ENCODE peak calls at places on chromosomes 13 and 19, in eight cellular contexts. One of them, this sample, is unnamed.

GRCh38 chr13:62525652-62526051 is 1110.0 kb upstream of the PCDH20 start:
- DNase-seq in astrocyte: no peak
- DNase-seq in effector memory CD4-positive, alpha-beta T cell: no peak
- DNase-seq in AG04450: no peak
- DNase-seq in prostate gland: no peak
- DNase-seq in PC-3: no peak
- DNase-seq in breast epithelium: no peak
- DNase-seq in heart right ventricle: no peak
- DNase-seq in this sample: no peak

GRCh38 chr13:76522083-76522755 is 364.0 kb downstream of the KCTD12 start:
- DNase-seq in astrocyte: peak
- DNase-seq in effector memory CD4-positive, alpha-beta T cell: no peak
- DNase-seq in AG04450: no peak
- DNase-seq in prostate gland: no peak
- DNase-seq in PC-3: no peak
- DNase-seq in breast epithelium: no peak
- DNase-seq in heart right ventricle: no peak
- DNase-seq in this sample: no peak

GRCh38 chr13:101267656-101268055 is 148.7 kb downstream of the NALCN start:
- DNase-seq in astrocyte: peak
- DNase-seq in effector memory CD4-positive, alpha-beta T cell: no peak
- DNase-seq in AG04450: no peak
- DNase-seq in prostate gland: no peak
- DNase-seq in PC-3: peak
- DNase-seq in breast epithelium: no peak
- DNase-seq in heart right ventricle: no peak
- DNase-seq in this sample: peak

GRCh38 chr19:12126707-12127106 is 13.4 kb downstream of the ZNF20 start:
- DNase-seq in astrocyte: no peak
- DNase-seq in effector memory CD4-positive, alpha-beta T cell: no peak
- DNase-seq in AG04450: no peak
- DNase-seq in prostate gland: no peak
- DNase-seq in PC-3: no peak
- DNase-seq in breast epithelium: no peak
- DNase-seq in heart right ventricle: no peak
- DNase-seq in this sample: peak

GRCh38 chr13:73440296-73440895 is 381.6 kb downstream of the KLF5 start:
- DNase-seq in astrocyte: no peak
- DNase-seq in effector memory CD4-positive, alpha-beta T cell: no peak
- DNase-seq in AG04450: no peak
- DNase-seq in prostate gland: no peak
- DNase-seq in PC-3: no peak
- DNase-seq in breast epithelium: no peak
- DNase-seq in heart right ventricle: no peak
- DNase-seq in this sample: peak

GRCh38 chr13:106373989-106374572 is 161.4 kb downstream of the EFNB2 start:
- DNase-seq in astrocyte: peak
- DNase-seq in effector memory CD4-positive, alpha-beta T cell: no peak
- DNase-seq in AG04450: no peak
- DNase-seq in prostate gland: no peak
- DNase-seq in PC-3: no peak
- DNase-seq in breast epithelium: no peak
- DNase-seq in heart right ventricle: no peak
- DNase-seq in this sample: peak

GRCh38 chr13:73519720-73520119 is 460.9 kb downstream of the KLF5 start:
- DNase-seq in astrocyte: peak
- DNase-seq in effector memory CD4-positive, alpha-beta T cell: no peak
- DNase-seq in AG04450: no peak
- DNase-seq in prostate gland: no peak
- DNase-seq in PC-3: no peak
- DNase-seq in breast epithelium: no peak
- DNase-seq in heart right ventricle: no peak
- DNase-seq in this sample: no peak

GRCh38 chr19:45638930-45639729 is at the start of gene EML2:
- DNase-seq in astrocyte: peak
- DNase-seq in effector memory CD4-positive, alpha-beta T cell: peak
- DNase-seq in AG04450: no peak
- DNase-seq in prostate gland: peak
- DNase-seq in PC-3: peak
- DNase-seq in breast epithelium: no peak
- DNase-seq in heart right ventricle: no peak
- DNase-seq in this sample: peak

GRCh38 chr19:12778020-12778904 is 2.9 kb upstream of the HOOK2 start:
- DNase-seq in astrocyte: peak
- DNase-seq in effector memory CD4-positive, alpha-beta T cell: no peak
- DNase-seq in AG04450: no peak
- DNase-seq in prostate gland: peak
- DNase-seq in PC-3: peak
- DNase-seq in breast epithelium: peak
- DNase-seq in heart right ventricle: peak
- DNase-seq in this sample: peak

GRCh38 chr13:101289764-101290163 is 126.5 kb downstream of the NALCN start:
- DNase-seq in astrocyte: peak
- DNase-seq in effector memory CD4-positive, alpha-beta T cell: no peak
- DNase-seq in AG04450: peak
- DNase-seq in prostate gland: no peak
- DNase-seq in PC-3: no peak
- DNase-seq in breast epithelium: no peak
- DNase-seq in heart right ventricle: no peak
- DNase-seq in this sample: peak

GRCh38 chr19:5526691-5527090 is 41.1 kb downstream of the TINCR start:
- DNase-seq in astrocyte: no peak
- DNase-seq in effector memory CD4-positive, alpha-beta T cell: no peak
- DNase-seq in AG04450: no peak
- DNase-seq in prostate gland: no peak
- DNase-seq in PC-3: no peak
- DNase-seq in breast epithelium: no peak
- DNase-seq in heart right ventricle: no peak
- DNase-seq in this sample: no peak

GRCh38 chr13:99955107-99955746 is 16.3 kb downstream of the ZIC5 start:
- DNase-seq in astrocyte: no peak
- DNase-seq in effector memory CD4-positive, alpha-beta T cell: no peak
- DNase-seq in AG04450: no peak
- DNase-seq in prostate gland: no peak
- DNase-seq in PC-3: no peak
- DNase-seq in breast epithelium: no peak
- DNase-seq in heart right ventricle: no peak
- DNase-seq in this sample: no peak

GRCh38 chr19:11377756-11378155 is 3.3 kb downstream of the SWSAP1 start:
- DNase-seq in astrocyte: peak
- DNase-seq in effector memory CD4-positive, alpha-beta T cell: no peak
- DNase-seq in AG04450: no peak
- DNase-seq in prostate gland: no peak
- DNase-seq in PC-3: peak
- DNase-seq in breast epithelium: no peak
- DNase-seq in heart right ventricle: no peak
- DNase-seq in this sample: peak

GRCh38 chr19:15173746-15174404 is 26.9 kb downstream of the NOTCH3 start:
- DNase-seq in astrocyte: no peak
- DNase-seq in effector memory CD4-positive, alpha-beta T cell: no peak
- DNase-seq in AG04450: no peak
- DNase-seq in prostate gland: no peak
- DNase-seq in PC-3: peak
- DNase-seq in breast epithelium: no peak
- DNase-seq in heart right ventricle: no peak
- DNase-seq in this sample: peak

GRCh38 chr13:30353601-30354000 is 46.2 kb upstream of the KATNAL1 start:
- DNase-seq in astrocyte: no peak
- DNase-seq in effector memory CD4-positive, alpha-beta T cell: no peak
- DNase-seq in AG04450: no peak
- DNase-seq in prostate gland: no peak
- DNase-seq in PC-3: no peak
- DNase-seq in breast epithelium: no peak
- DNase-seq in heart right ventricle: no peak
- DNase-seq in this sample: no peak

GRCh38 chr13:30354481-30355404 is 47.4 kb upstream of the KATNAL1 start:
- DNase-seq in astrocyte: peak
- DNase-seq in effector memory CD4-positive, alpha-beta T cell: no peak
- DNase-seq in AG04450: no peak
- DNase-seq in prostate gland: no peak
- DNase-seq in PC-3: no peak
- DNase-seq in breast epithelium: no peak
- DNase-seq in heart right ventricle: no peak
- DNase-seq in this sample: no peak

GRCh38 chr13:30355405-30355741 is 48.0 kb upstream of the KATNAL1 start:
- DNase-seq in astrocyte: no peak
- DNase-seq in effector memory CD4-positive, alpha-beta T cell: no peak
- DNase-seq in AG04450: no peak
- DNase-seq in prostate gland: no peak
- DNase-seq in PC-3: no peak
- DNase-seq in breast epithelium: no peak
- DNase-seq in heart right ventricle: no peak
- DNase-seq in this sample: no peak

GRCh38 chr13:30353060-30353459 is 45.7 kb upstream of the KATNAL1 start:
- DNase-seq in astrocyte: no peak
- DNase-seq in effector memory CD4-positive, alpha-beta T cell: no peak
- DNase-seq in AG04450: no peak
- DNase-seq in prostate gland: no peak
- DNase-seq in PC-3: no peak
- DNase-seq in breast epithelium: no peak
- DNase-seq in heart right ventricle: no peak
- DNase-seq in this sample: no peak

DNA sequence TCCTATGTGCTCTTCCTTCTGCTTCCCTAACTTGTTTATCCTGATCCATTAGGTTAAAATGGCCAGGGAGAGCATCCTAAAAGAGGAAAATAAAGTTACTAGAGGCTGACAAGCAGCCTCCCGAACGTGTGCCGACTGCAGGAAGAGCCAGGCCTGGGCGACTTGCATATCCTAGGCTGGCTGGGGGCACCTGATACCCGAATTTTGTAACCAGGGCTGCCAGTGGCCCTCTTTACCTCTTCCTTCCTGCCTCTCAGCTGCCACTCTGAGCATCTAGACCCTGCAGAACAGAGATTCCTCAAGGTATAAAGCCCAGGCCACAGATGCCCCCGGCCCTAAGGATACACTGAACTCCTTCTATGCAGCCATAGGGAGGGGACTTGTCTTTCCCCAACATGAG is 48.5 kb upstream of the KATNAL1 start:
- DNase-seq in astrocyte: no peak
- DNase-seq in effector memory CD4-positive, alpha-beta T cell: no peak
- DNase-seq in AG04450: no peak
- DNase-seq in prostate gland: no peak
- DNase-seq in PC-3: no peak
- DNase-seq in breast epithelium: no peak
- DNase-seq in heart right ventricle: no peak
- DNase-seq in this sample: no peak
- H3K4me3 ChIP-seq in astrocyte: no peak
- H3K4me3 ChIP-seq in effector memory CD4-positive, alpha-beta T cell: no peak
- H3K4me3 ChIP-seq in AG04450: no peak
- H3K4me3 ChIP-seq in prostate gland: no peak
- H3K4me3 ChIP-seq in PC-3: no peak
- H3K4me3 ChIP-seq in breast epithelium: no peak
- H3K4me3 ChIP-seq in heart right ventricle: no peak
- H3K4me3 ChIP-seq in this sample: no peak

DNA sequence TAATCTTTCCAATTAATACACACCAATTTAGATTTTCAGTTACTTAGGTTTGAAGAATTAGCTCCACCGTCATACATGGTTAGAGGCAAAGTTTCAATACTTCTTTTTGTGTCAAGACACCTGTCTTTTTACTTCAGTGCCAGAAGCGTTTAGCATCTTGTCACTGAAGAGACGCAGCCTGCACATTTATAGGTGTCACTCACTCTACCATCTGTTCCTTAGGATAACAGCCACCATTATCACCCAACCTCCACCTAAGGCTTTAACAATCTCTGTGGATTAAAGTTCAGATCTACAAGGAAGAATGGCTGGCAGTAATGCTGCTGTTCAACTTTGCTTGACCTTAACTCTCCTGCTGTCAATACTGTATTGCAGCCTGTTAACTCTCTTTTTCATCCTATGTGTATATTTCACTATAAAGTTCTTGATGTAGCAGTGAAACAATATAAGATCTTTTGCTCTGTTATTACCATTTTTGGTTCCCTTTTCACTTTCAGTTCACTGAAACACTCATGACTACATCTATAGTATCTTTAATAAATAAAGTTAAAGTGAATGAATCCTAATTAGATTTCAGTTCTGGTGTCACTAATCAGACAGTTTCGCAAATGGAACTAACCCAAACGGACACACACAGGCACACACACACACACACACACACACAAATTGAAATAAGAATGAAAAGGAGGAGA is 435.6 kb downstream of the PCDH9 start:
- DNase-seq in astrocyte: no peak
- DNase-seq in effector memory CD4-positive, alpha-beta T cell: no peak
- DNase-seq in AG04450: no peak
- DNase-seq in prostate gland: no peak
- DNase-seq in PC-3: no peak
- DNase-seq in breast epithelium: no peak
- DNase-seq in heart right ventricle: no peak
- DNase-seq in this sample: no peak
- H3K27ac ChIP-seq in astrocyte: no peak
- H3K27ac ChIP-seq in effector memory CD4-positive, alpha-beta T cell: no peak
- H3K27ac ChIP-seq in AG04450: no peak
- H3K27ac ChIP-seq in prostate gland: no peak
- H3K27ac ChIP-seq in PC-3: no peak
- H3K27ac ChIP-seq in breast epithelium: no peak
- H3K27ac ChIP-seq in heart right ventricle: no peak
- H3K27ac ChIP-seq in this sample: no peak

DNA sequence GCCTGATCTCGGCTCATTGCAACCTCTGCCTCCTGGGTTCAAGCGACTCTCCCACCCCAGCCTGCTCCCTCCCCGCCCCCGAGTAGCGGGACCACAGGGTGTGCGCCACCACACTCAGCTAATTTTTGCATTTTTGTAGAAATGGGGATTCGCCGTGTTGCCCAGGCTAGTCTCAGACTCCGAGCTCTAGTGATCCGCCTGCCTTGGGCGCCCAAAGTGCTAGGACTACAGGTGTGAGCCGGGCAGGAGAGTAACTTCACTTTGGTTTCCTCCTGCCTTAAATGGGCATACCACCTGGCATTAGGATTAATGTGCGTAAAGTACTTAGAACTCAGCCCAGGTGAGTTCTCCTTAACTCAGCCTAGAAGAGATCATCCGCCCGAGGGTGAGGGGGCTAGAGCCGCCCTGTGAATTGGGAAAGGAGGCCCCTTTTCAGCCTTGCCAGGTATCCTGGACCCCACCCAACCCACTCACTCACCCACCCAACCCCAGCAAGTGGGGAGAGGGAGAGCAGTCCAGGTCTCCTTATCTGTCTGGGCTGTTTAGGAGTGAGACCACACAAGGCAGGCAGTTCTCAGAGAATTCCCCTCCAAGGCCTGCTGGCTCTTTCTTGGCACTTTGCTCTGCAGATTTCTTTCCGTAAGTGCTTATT is 1.3 kb upstream of the ZFP36 start:
- DNase-seq in astrocyte: no peak
- DNase-seq in effector memory CD4-positive, alpha-beta T cell: no peak
- DNase-seq in AG04450: no peak
- DNase-seq in prostate gland: no peak
- DNase-seq in PC-3: no peak
- DNase-seq in breast epithelium: no peak
- DNase-seq in heart right ventricle: peak
- DNase-seq in this sample: peak
- H3K4me3 ChIP-seq in astrocyte: no peak
- H3K4me3 ChIP-seq in effector memory CD4-positive, alpha-beta T cell: peak
- H3K4me3 ChIP-seq in AG04450: no peak
- H3K4me3 ChIP-seq in prostate gland: no peak
- H3K4me3 ChIP-seq in PC-3: no peak
- H3K4me3 ChIP-seq in breast epithelium: peak
- H3K4me3 ChIP-seq in heart right ventricle: peak
- H3K4me3 ChIP-seq in this sample: no peak

GRCh38 chr13:22428188-22428828 is 752.5 kb upstream of the SGCG start:
- DNase-seq in astrocyte: no peak
- DNase-seq in effector memory CD4-positive, alpha-beta T cell: no peak
- DNase-seq in AG04450: no peak
- DNase-seq in prostate gland: no peak
- DNase-seq in PC-3: no peak
- DNase-seq in breast epithelium: peak
- DNase-seq in heart right ventricle: peak
- DNase-seq in this sample: no peak
- H3K27ac ChIP-seq in astrocyte: no peak
- H3K27ac ChIP-seq in effector memory CD4-positive, alpha-beta T cell: no peak
- H3K27ac ChIP-seq in AG04450: no peak
- H3K27ac ChIP-seq in prostate gland: no peak
- H3K27ac ChIP-seq in PC-3: no peak
- H3K27ac ChIP-seq in breast epithelium: no peak
- H3K27ac ChIP-seq in heart right ventricle: peak
- H3K27ac ChIP-seq in this sample: no peak